ENCODE peak calls at places on chromosomes 13 and 19, in four cellular contexts. T is lung, I is T-helper 22 cell, O is GM06990. Y is an unnamed sample.

GRCh38 chr13:22744688-22745452 is 435.9 kb upstream of the SGCG start:
- DNase-seq in O (no peak), I (no peak), T (no peak), Y (no peak)

GRCh38 chr13:42396501-42396900 is 124.5 kb downstream of the AKAP11 start:
- DNase-seq in I (peak; percentile 15), O (no peak), T (no peak), Y (no peak)

GRCh38 chr19:45391346-45391745 is 13.5 kb downstream of the PPP1R13L start:
- DNase-seq in I (no peak), O (no peak), T (no peak), Y (no peak)

GRCh38 chr19:47891923-47892666 is 6.0 kb upstream of the SULT2A1 start:
- DNase-seq in T (no peak), I (no peak), O (no peak), Y (no peak)

GRCh38 chr13:44765076-44765475 is 188.9 kb upstream of the TSC22D1 start:
- DNase-seq in I (no peak), T (no peak), O (no peak), Y (no peak)

GRCh38 chr13:34863360-34864135 is 78.5 kb upstream of the NBEA start:
- DNase-seq in O (no peak), T (no peak), I (no peak), Y (no peak)

GRCh38 chr19:53881482-53882390 is at the start of gene PRKCG:
- DNase-seq in I (peak; percentile 62), O (peak; percentile 56), T (peak; percentile 31), Y (peak; percentile 68)

GRCh38 chr13:37345869-37346268 is 240.4 kb upstream of the CSNK1A1L start:
- DNase-seq in T (no peak), O (no peak), I (no peak), Y (no peak)

GRCh38 chr13:50198508-50198907 is 183.3 kb downstream of the KCNRG start:
- DNase-seq in I (no peak), O (no peak), T (no peak), Y (peak; percentile 51)

GRCh38 chr19:33860691-33861090 is 64.0 kb downstream of the KCTD15 start:
- DNase-seq in O (no peak), I (no peak), T (peak; percentile 26), Y (no peak)

GRCh38 chr19:49390978-49391304 is 2.9 kb downstream of the KASH5 start:
- DNase-seq in O (no peak), T (no peak), I (no peak), Y (no peak)

GRCh38 chr19:4059931-4060620 is 6.6 kb downstream of the ZBTB7A start:
- DNase-seq in I (peak; percentile 34), O (peak; percentile 66), T (no peak), Y (no peak)

GRCh38 chr13:48928781-48929430 is 46.8 kb upstream of the FNDC3A start:
- DNase-seq in I (no peak), O (no peak), T (no peak), Y (no peak)

GRCh38 chr19:47560999-47561398 is 11.9 kb downstream of the ZNF541 start:
- DNase-seq in I (no peak), T (no peak), O (no peak), Y (no peak)

GRCh38 chr13:99176309-99177276 is 24.1 kb upstream of the UBAC2 start:
- DNase-seq in O (peak; percentile 75), I (peak; percentile 40), T (peak; percentile 74), Y (peak; percentile 68)

GRCh38 chr19:46944918-46945628 is 74.6 kb upstream of the NPAS1 start:
- DNase-seq in O (no peak), I (no peak), T (peak; percentile 45), Y (no peak)

GRCh38 chr19:18093439-18094161 is 4.0 kb upstream of the MAST3 start:
- DNase-seq in O (no peak), T (no peak), I (no peak), Y (no peak)

GRCh38 chr13:60583196-60583908 is 186.3 kb downstream of the TDRD3 start:
- DNase-seq in O (no peak), I (no peak), T (no peak), Y (no peak)

GRCh38 chr13:44236370-44236769 is 137.3 kb upstream of the SERP2 start:
- DNase-seq in I (no peak), O (no peak), T (no peak), Y (no peak)

GRCh38 chr19:45713141-45713540 is 17.6 kb downstream of the FBXO46 start:
- DNase-seq in T (no peak), I (no peak), O (no peak), Y (no peak)

GRCh38 chr13:52348081-52348480 is 57.9 kb downstream of the THSD1 start:
- DNase-seq in T (no peak), I (no peak), O (no peak), Y (no peak)

GRCh38 chr19:53019684-53020083 is 6.0 kb downstream of the ERVV-1 start:
- DNase-seq in T (no peak), O (no peak), I (no peak), Y (no peak)

GRCh38 chr13:103873725-103874124 is 807.5 kb upstream of the SLC10A2 start:
- DNase-seq in I (no peak), O (no peak), T (no peak), Y (no peak)

GRCh38 chr13:84831666-84832657 is 949.7 kb upstream of the SLITRK1 start:
- DNase-seq in T (no peak), O (no peak), I (no peak), Y (no peak)

GRCh38 chr13:91058066-91058465 is 289.4 kb upstream of the MIR17HG start:
- DNase-seq in I (no peak), O (no peak), T (no peak), Y (no peak)

GRCh38 chr19:35911790-35912189 is 3.7 kb upstream of the TYROBP start:
- DNase-seq in T (peak; percentile 57), O (no peak), I (no peak), Y (no peak)

GRCh38 chr19:33368074-33368864 is 5.2 kb upstream of the CEBPG start:
- DNase-seq in T (no peak), O (no peak), I (no peak), Y (no peak)

GRCh38 chr19:2494447-2495129 is 18.7 kb downstream of the GADD45B start:
- DNase-seq in T (peak; percentile 65), I (peak; percentile 67), O (peak; percentile 75), Y (no peak)

GRCh38 chr19:1266818-1267440 is 2.2 kb upstream of the CIRBP start:
- DNase-seq in I (peak; percentile 36), O (peak; percentile 82), T (peak; percentile 79), Y (no peak)

GRCh38 chr13:21998279-21998678 is 327.4 kb downstream of the FGF9 start:
- DNase-seq in T (no peak), I (no peak), O (no peak), Y (no peak)

Y was measured in NCI-H748 treated with DMSO at 0.1 percent for 48 hours.